ENCODE peak calls at places on chromosomes 11 and 22, in five cellular contexts. R is stimulated activated CD4-positive, alpha-beta T cell treated with anti-CD3 and anti-CD28 coated beads, TNF-alpha, amount 100 ng/mL, for 1 hour; V is immature natural killer cell; H is Peyer's patch; Q is NCI-H2081. A is an unnamed sample.

GRCh38 chr22:37165066-37165465 is 15.3 kb upstream of the IL2RB start:
- DNase-seq in R (no peak), V (no peak), H (no peak), Q (no peak), A (no peak)

GRCh38 chr11:130144129-130144528 is 15.5 kb upstream of the ST14 start:
- DNase-seq in R (no peak), V (no peak), H (peak), Q (no peak), A (no peak)

GRCh38 chr11:130478881-130479280 is 30.4 kb downstream of the ADAMTS15 start:
- DNase-seq in R (no peak), V (no peak), H (no peak), Q (no peak), A (no peak)

GRCh38 chr11:104700609-104701008 is 197.7 kb downstream of the CASP12 start:
- DNase-seq in R (no peak), V (no peak), H (no peak), Q (no peak), A (no peak)

GRCh38 chr11:64113462-64113780 is 52.5 kb downstream of the MACROD1 start:
- DNase-seq in R (no peak), V (no peak), H (no peak), Q (no peak), A (no peak)

GRCh38 chr11:59878482-59878881 is at the start of gene OOSP3:
- DNase-seq in R (no peak), V (no peak), H (no peak), Q (no peak), A (no peak)

GRCh38 chr22:46631113-46631512 is 10.9 kb downstream of the GRAMD4 start:
- DNase-seq in R (no peak), V (no peak), H (no peak), Q (no peak), A (no peak)

GRCh38 chr11:121886005-121886739 is 229.8 kb downstream of the BLID start:
- DNase-seq in R (no peak), V (no peak), H (no peak), Q (no peak), A (no peak)

GRCh38 chr11:32034149-32034548 is 56.7 kb upstream of the RCN1 start:
- DNase-seq in R (no peak), V (no peak), H (no peak), Q (no peak), A (no peak)

GRCh38 chr11:119509969-119510401 is 87.0 kb upstream of the THY1 start:
- DNase-seq in R (no peak), V (no peak), H (no peak), Q (no peak), A (no peak)

GRCh38 chr11:77087723-77088225 is 14.9 kb upstream of the OMP start:
- DNase-seq in R (no peak), V (no peak), H (peak), Q (no peak), A (no peak)

GRCh38 chr11:113952588-113952987 is 22.3 kb upstream of the HTR3A start:
- DNase-seq in R (no peak), V (no peak), H (no peak), Q (no peak), A (no peak)

GRCh38 chr11:29271616-29272015 is 745.2 kb downstream of the KCNA4 start:
- DNase-seq in R (no peak), V (no peak), H (no peak), Q (no peak), A (no peak)

GRCh38 chr22:42743501-42743991 is 22.9 kb upstream of the A4GALT start:
- DNase-seq in R (no peak), V (no peak), H (no peak), Q (no peak), A (no peak)

GRCh38 chr11:105152556-105152955 is 13.0 kb upstream of the CARD18 start:
- DNase-seq in R (no peak), V (no peak), H (no peak), Q (no peak), A (no peak)

GRCh38 chr11:38543951-38544350 is 1945.9 kb upstream of the RAG2 start:
- DNase-seq in R (no peak), V (no peak), H (no peak), Q (no peak), A (no peak)

GRCh38 chr11:965206-965775 is 39.6 kb downstream of the AP2A2 start:
- DNase-seq in R (no peak), V (no peak), H (no peak), Q (no peak), A (no peak)

GRCh38 chr11:112537846-112538330 is 277.2 kb upstream of the PLET1 start:
- DNase-seq in R (no peak), V (no peak), H (no peak), Q (no peak), A (no peak)

GRCh38 chr22:30685178-30685577 is 9.5 kb upstream of the OSBP2 start:
- DNase-seq in R (no peak), V (no peak), H (no peak), Q (no peak), A (no peak)

GRCh38 chr11:117992136-117992535 is 5.9 kb downstream of the IL10RA start:
- DNase-seq in R (no peak), V (no peak), H (no peak), Q (no peak), A (no peak)